ENCODE peak calls at places on chromosomes 6 and 20, in four cellular contexts. R is cardiac muscle cell, A is tibial artery, G is IMR-90. C is an unnamed sample. For H3K9me3, the result is how much of the 10 kb centered on the place peaks cover.

GRCh38 chr20:54630582-54630981 is 155.2 kb downstream of the DOK5 start:
- DNase-seq in R (no peak), A (no peak), G (no peak), C (no peak)

GRCh38 chr6:130676077-130676772 is 151.0 kb upstream of the SMLR1 start:
- DNase-seq in R (no peak), A (no peak), G (no peak), C (no peak)

GRCh38 chr6:148997863-148998262 is 251.0 kb downstream of the UST start:
- DNase-seq in R (no peak), A (no peak), G (peak), C (no peak)

GRCh38 chr6:43391448-43392031 is 22.1 kb upstream of the ZNF318 start:
- DNase-seq in R (no peak), A (no peak), G (no peak), C (no peak)

GRCh38 chr6:47669684-47670515 is 28.5 kb upstream of the ADGRF4 start:
- DNase-seq in R (peak), A (no peak), G (no peak), C (no peak)

GRCh38 chr6:156879235-156879995 is 102.2 kb downstream of the ARID1B start:
- DNase-seq in R (no peak), A (no peak), G (peak), C (no peak)

GRCh38 chr20:44809380-44810060 is 826 bp downstream of the RIMS4 start:
- DNase-seq in R (no peak), A (no peak), G (no peak), C (no peak)

GRCh38 chr6:136103763-136104311 is 146.3 kb downstream of the MTFR2 start:
- DNase-seq in R (peak), A (no peak), G (no peak), C (peak)

GRCh38 chr6:22709804-22710203 is 140.4 kb downstream of the HDGFL1 start:
- DNase-seq in R (no peak), A (no peak), G (peak), C (no peak)

GRCh38 chr6:45430590-45431202 is 53.0 kb upstream of the SUPT3H start:
- DNase-seq in R (no peak), A (no peak), G (no peak), C (no peak)
- H3K27ac ChIP-seq in R (no peak), A (no peak), G (no peak), C (no peak)

DNA sequence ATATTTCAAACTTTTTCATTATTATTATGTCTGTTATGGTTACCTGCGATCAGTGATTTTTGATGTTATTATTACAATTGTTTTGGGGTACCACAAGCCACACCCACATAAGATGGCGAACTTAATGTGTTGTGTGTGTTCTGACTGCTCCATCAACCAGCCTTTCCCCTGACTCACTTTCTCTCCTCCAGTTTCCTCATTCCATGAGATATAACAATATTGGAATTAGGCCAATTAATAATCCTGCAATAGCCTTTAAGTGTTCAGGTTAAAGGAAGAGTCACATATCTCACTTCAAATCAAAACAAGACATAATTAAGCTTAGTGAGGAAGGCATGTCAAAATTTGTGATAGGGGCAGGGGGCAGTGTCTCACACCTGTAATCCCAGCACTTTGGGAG is 16.3 kb upstream of the POPDC3 start:
- DNase-seq in R (no peak), A (no peak), G (peak), C (no peak)
- TF ChIP-seq CTCF in R (no peak), A (no peak), G (no peak), C (no peak)

GRCh38 chr20:62073323-62073722 is 7.6 kb upstream of the TAF4 start:
- DNase-seq in R (no peak), A (no peak), G (no peak), C (no peak)
- H3K9me3 ChIP-seq in R (under half), A (under half), G (under half), C (half or more)

DNA sequence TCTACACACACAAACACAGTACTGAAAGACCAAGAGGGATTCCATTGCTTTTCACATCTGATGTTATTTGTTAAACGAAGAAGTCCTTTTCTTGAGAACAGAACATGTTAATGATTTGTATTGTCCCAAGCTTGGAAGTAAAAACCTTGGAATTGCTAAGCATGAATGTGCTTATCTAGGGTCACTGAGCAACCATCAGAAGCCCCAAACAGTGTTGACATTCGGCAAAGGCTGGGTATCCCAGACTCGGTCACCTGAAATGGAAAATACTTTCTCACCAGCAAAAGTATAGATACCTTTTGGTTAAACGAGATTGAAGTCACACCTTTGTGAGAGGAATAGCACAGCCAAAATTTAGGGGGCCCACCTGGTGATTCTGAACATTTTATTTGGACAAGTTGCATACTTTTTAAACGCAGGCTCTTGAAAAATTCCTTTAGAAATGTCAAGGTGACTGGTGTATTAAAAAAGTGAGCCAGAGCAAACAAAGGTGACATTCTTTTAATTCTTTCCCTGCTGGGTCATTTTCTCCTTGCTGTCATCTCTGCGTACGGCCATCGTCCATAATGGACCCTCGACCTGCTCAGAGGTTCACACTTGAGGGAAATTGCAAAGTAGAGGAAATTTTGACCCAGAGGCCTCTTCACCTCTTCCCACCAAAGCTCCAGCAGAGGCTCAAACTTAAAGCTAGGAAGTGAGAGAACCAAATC is 95.8 kb upstream of the FOXA2 start:
- DNase-seq in R (no peak), A (no peak), G (no peak), C (no peak)
- H3K27ac ChIP-seq in R (no peak), A (no peak), G (no peak), C (no peak)

C was measured in heart right ventricle.